ENCODE peak calls at places on chromosomes 1 and 21, in eight cellular contexts. E is SJSA1, J is fibroblast of lung, P is DND-41, A is K562, W is colonic mucosa, F is transverse colon, U is mucosa of descending colon. Z is an unnamed sample.

GRCh38 chr1:214111796-214112195 is 124.0 kb downstream of the PROX1 start:
- DNase-seq in E (no peak), J (no peak), P (no peak), A (no peak), W (no peak), F (no peak), U (no peak), Z (no peak)

GRCh38 chr1:94783342-94784264 is 36.6 kb upstream of the SLC44A3 start:
- DNase-seq in E (peak; percentile 86), J (peak; percentile 99), P (no peak), A (no peak), W (peak; percentile 70), F (peak; percentile 73), U (peak; percentile 79), Z (no peak)

GRCh38 chr1:185008746-185009360 is 34.5 kb upstream of the NIBAN1 start:
- DNase-seq in E (no peak), J (no peak), P (no peak), A (no peak), W (no peak), F (no peak), U (no peak), Z (peak; percentile 61)

GRCh38 chr1:30888391-30888790 is 20.2 kb downstream of the SDC3 start:
- DNase-seq in E (peak; percentile 71), J (peak; percentile 98), P (no peak), A (peak; percentile 48), W (no peak), F (peak; percentile 64), U (no peak), Z (no peak)

GRCh38 chr1:86259390-86259789 is 102.8 kb upstream of the COL24A1 start:
- DNase-seq in E (no peak), J (peak; percentile 69), P (no peak), A (no peak), W (no peak), F (no peak), U (no peak), Z (no peak)

GRCh38 chr1:25246600-25247023 is 642 bp downstream of the RSRP1 start:
- DNase-seq in E (no peak), J (peak; percentile 15), P (peak; percentile 42), A (peak; percentile 26), W (no peak), F (peak; percentile 37), U (peak; percentile 81), Z (peak; percentile 33)

GRCh38 chr1:24853656-24854055 is 76.4 kb downstream of the RUNX3 start:
- DNase-seq in E (no peak), J (no peak), P (no peak), A (no peak), W (no peak), F (no peak), U (no peak), Z (no peak)

GRCh38 chr1:238492271-238492670 is 601.5 kb upstream of the ZP4 start:
- DNase-seq in E (no peak), J (no peak), P (no peak), A (no peak), W (no peak), F (no peak), U (no peak), Z (no peak)

GRCh38 chr1:53520481-53520880 is 61.3 kb downstream of the DMRTB1 start:
- DNase-seq in E (no peak), J (no peak), P (no peak), A (no peak), W (no peak), F (no peak), U (no peak), Z (no peak)

GRCh38 chr1:201610806-201611205 is 71.9 kb downstream of the NAV1 start:
- DNase-seq in E (no peak), J (no peak), P (no peak), A (no peak), W (no peak), F (no peak), U (no peak), Z (no peak)

GRCh38 chr1:42439940-42440339 is 15.9 kb downstream of the ZMYND12 start:
- DNase-seq in E (peak; percentile 28), J (peak; percentile 88), P (no peak), A (no peak), W (no peak), F (no peak), U (no peak), Z (no peak)

GRCh38 chr1:106954830-106955229 is 101.6 kb upstream of the PRMT6 start:
- DNase-seq in E (no peak), J (no peak), P (no peak), A (no peak), W (no peak), F (no peak), U (no peak), Z (peak; percentile 53)

GRCh38 chr21:38958940-38959685 is 153.4 kb downstream of the ETS2 start:
- DNase-seq in E (peak; percentile 67), J (peak; percentile 69), P (peak; percentile 47), A (peak; percentile 33), W (peak; percentile 62), F (peak; percentile 51), U (no peak), Z (no peak)

GRCh38 chr1:34685225-34685624 is 69.6 kb upstream of the GJB5 start:
- DNase-seq in E (no peak), J (no peak), P (no peak), A (no peak), W (peak; percentile 65), F (peak; percentile 51), U (no peak), Z (no peak)

GRCh38 chr21:31730687-31731111 is 1.2 kb downstream of the SCAF4 start:
- DNase-seq in E (peak; percentile 41), J (no peak), P (peak; percentile 17), A (peak; percentile 57), W (no peak), F (no peak), U (no peak), Z (peak; percentile 52)

GRCh38 chr21:34846601-34847112 is 177.9 kb downstream of the CLIC6 start:
- DNase-seq in E (peak; percentile 73), J (peak; percentile 86), P (no peak), A (no peak), W (peak; percentile 50), F (peak; percentile 40), U (no peak), Z (no peak)

GRCh38 chr1:18805925-18806849 is 53.3 kb downstream of the TAS1R2 start:
- DNase-seq in E (peak; percentile 6), J (peak; percentile 4), P (no peak), A (no peak), W (no peak), F (no peak), U (no peak), Z (no peak)

GRCh38 chr1:23613191-23614126 is 54.2 kb upstream of the ID3 start:
- DNase-seq in E (no peak), J (no peak), P (peak; percentile 90), A (no peak), W (no peak), F (peak; percentile 49), U (peak; percentile 76), Z (no peak)

GRCh38 chr1:114235956-114236355 is 82.3 kb upstream of the SYT6 start:
- DNase-seq in E (no peak), J (no peak), P (no peak), A (no peak), W (peak; percentile 27), F (peak; percentile 40), U (no peak), Z (no peak)

DNA sequence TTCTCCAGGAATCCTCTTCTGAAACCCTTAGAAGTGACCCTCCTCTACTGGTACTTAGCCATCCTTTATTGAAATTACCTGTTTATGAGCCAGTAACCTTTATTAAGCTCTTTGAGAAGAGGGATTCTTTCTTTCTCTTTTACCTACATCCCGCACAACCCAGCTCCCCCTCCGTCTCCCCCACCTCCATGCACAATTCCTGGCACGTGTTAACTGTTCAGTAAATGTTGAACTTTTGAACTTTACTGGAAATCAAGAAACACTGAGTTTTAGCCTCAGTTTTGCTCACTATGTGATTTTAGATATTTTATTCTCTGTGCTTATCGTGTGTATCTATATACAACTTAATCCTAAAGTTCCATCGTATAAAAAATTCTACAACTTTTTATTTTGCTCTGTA is 1.8 kb downstream of the TMED5 start:
- DNase-seq in E (no peak), J (peak; percentile 34), P (peak; percentile 36), A (peak; percentile 21), W (no peak), F (no peak), U (no peak), Z (no peak)
- H3K4me3 ChIP-seq in E (peak overlapping the region; percentile 70), J (peak overlapping the region; percentile 88), P (peak overlapping the region; percentile 82), A (peak overlapping the region; percentile 70), W (peak overlapping the region; percentile 83), F (peak overlapping the region; percentile 67), U (no peak overlapping the region), Z (peak overlapping the region; percentile 76)

GRCh38 chr1:93673159-93673657 is 8.4 kb downstream of the BCAR3 start:
- DNase-seq in E (no peak), J (no peak), P (no peak), A (no peak), W (no peak), F (no peak), U (no peak), Z (no peak)

GRCh38 chr1:93671090-93671743 is 10.4 kb downstream of the BCAR3 start:
- DNase-seq in E (no peak), J (no peak), P (no peak), A (no peak), W (no peak), F (no peak), U (no peak), Z (no peak)

GRCh38 chr1:93670141-93670540 is 11.5 kb downstream of the BCAR3 start:
- DNase-seq in E (peak; percentile 58), J (peak; percentile 96), P (peak; percentile 37), A (no peak), W (no peak), F (no peak), U (no peak), Z (no peak)

GRCh38 chr1:93672477-93673158 is 9.0 kb downstream of the BCAR3 start:
- DNase-seq in E (no peak), J (no peak), P (no peak), A (no peak), W (peak; percentile 40), F (no peak), U (no peak), Z (no peak)

GRCh38 chr1:93672069-93672468 is 9.6 kb downstream of the BCAR3 start:
- DNase-seq in E (peak; percentile 68), J (peak; percentile 84), P (no peak), A (peak; percentile 64), W (peak; percentile 93), F (peak; percentile 82), U (peak; percentile 61), Z (no peak)
- H3K36me3 ChIP-seq in E (peaks cover 81% of the 10 kb centered on the region), J (peaks cover 8% of the 10 kb centered on the region), P (no peaks in the 10 kb centered on the region), A (no peaks in the 10 kb centered on the region), W (no peaks in the 10 kb centered on the region), F (no peaks in the 10 kb centered on the region), U (no peaks in the 10 kb centered on the region), Z (no peaks in the 10 kb centered on the region)

GRCh38 chr21:44932366-44933181 is 7.3 kb upstream of the SLX9 start:
- DNase-seq in E (peak; percentile 60), J (no peak), P (peak; percentile 56), A (peak; percentile 81), W (no peak), F (peak; percentile 47), U (peak; percentile 71), Z (peak; percentile 68)
- H3K4me3 ChIP-seq in E (peak overlapping the region; percentile 44), J (no peak overlapping the region), P (peak overlapping the region; percentile 54), A (peak overlapping the region; percentile 5), W (peak overlapping the region; percentile 44), F (peak overlapping the region; percentile 46), U (no peak overlapping the region), Z (peak overlapping the region; percentile 65)

DNA sequence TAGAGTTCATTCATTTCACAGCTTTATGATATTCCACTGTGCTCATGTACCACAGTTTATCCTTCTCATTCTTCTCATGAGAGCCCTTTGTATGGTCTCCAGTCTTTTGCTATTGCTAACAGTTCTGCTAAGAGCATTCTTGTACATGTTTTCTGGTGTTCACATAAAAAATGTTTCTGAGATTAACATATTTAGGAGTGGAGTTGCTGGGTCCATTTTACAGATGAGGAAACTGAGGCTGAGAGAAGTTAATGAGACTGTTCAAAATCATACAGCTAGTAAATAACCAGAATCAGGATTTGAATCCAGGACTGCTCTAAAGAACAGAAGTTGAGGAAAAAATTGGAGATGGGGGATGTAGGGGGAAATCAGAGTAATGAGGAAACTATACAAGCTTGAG is 28.8 kb upstream of the RGS16 start:
- DNase-seq in E (no peak), J (no peak), P (no peak), A (no peak), W (no peak), F (no peak), U (no peak), Z (no peak)
- H3K36me3 ChIP-seq in E (no peaks in the 10 kb centered on the region), J (no peaks in the 10 kb centered on the region), P (no peaks in the 10 kb centered on the region), A (no peaks in the 10 kb centered on the region), W (no peaks in the 10 kb centered on the region), F (no peaks in the 10 kb centered on the region), U (no peaks in the 10 kb centered on the region), Z (no peaks in the 10 kb centered on the region)